ENCODE peak calls at places on chromosomes 13 and 19, in six cellular contexts. One of them, this sample, is unnamed.

GRCh38 chr19:33795370-33796163 is 1.1 kb upstream of the KCTD15 start:
- DNase-seq in lung: peak
- DNase-seq in astrocyte of the cerebellum: peak
- DNase-seq in colonic mucosa: peak
- DNase-seq in LNCaP clone FGC: peak
- DNase-seq in omental fat pad: peak
- DNase-seq in this sample: peak

GRCh38 chr13:50275392-50276063 is 260.3 kb downstream of the KCNRG start:
- DNase-seq in astrocyte of the cerebellum: no peak
- DNase-seq in omental fat pad: no peak
- DNase-seq in LNCaP clone FGC: peak
- DNase-seq in lung: no peak
- DNase-seq in colonic mucosa: no peak
- DNase-seq in this sample: no peak

GRCh38 chr13:112688560-112689497 is 1.0 kb upstream of the ATP11A start:
- DNase-seq in LNCaP clone FGC: no peak
- DNase-seq in colonic mucosa: peak
- DNase-seq in astrocyte of the cerebellum: no peak
- DNase-seq in omental fat pad: no peak
- DNase-seq in lung: peak
- DNase-seq in this sample: no peak

GRCh38 chr13:48159436-48160225 is 64.7 kb upstream of the MED4 start:
- DNase-seq in omental fat pad: no peak
- DNase-seq in colonic mucosa: no peak
- DNase-seq in lung: no peak
- DNase-seq in astrocyte of the cerebellum: peak
- DNase-seq in LNCaP clone FGC: no peak
- DNase-seq in this sample: no peak

GRCh38 chr19:51777570-51778460 is 16.8 kb downstream of the FPR2 start:
- DNase-seq in colonic mucosa: peak
- DNase-seq in omental fat pad: no peak
- DNase-seq in lung: peak
- DNase-seq in LNCaP clone FGC: peak
- DNase-seq in astrocyte of the cerebellum: peak
- DNase-seq in this sample: peak

GRCh38 chr13:64078025-64078424 is 2662.4 kb upstream of the PCDH20 start:
- DNase-seq in colonic mucosa: no peak
- DNase-seq in astrocyte of the cerebellum: no peak
- DNase-seq in LNCaP clone FGC: no peak
- DNase-seq in lung: no peak
- DNase-seq in omental fat pad: no peak
- DNase-seq in this sample: no peak

GRCh38 chr19:46080561-46080960 is 39.8 kb upstream of the IGFL4 start:
- DNase-seq in LNCaP clone FGC: no peak
- DNase-seq in omental fat pad: no peak
- DNase-seq in astrocyte of the cerebellum: peak
- DNase-seq in lung: no peak
- DNase-seq in colonic mucosa: no peak
- DNase-seq in this sample: no peak

GRCh38 chr13:28705734-28706133 is 13.0 kb downstream of the SLC46A3 start:
- DNase-seq in omental fat pad: no peak
- DNase-seq in astrocyte of the cerebellum: no peak
- DNase-seq in colonic mucosa: no peak
- DNase-seq in lung: no peak
- DNase-seq in LNCaP clone FGC: no peak
- DNase-seq in this sample: no peak

GRCh38 chr13:38496956-38497355 is 147.3 kb downstream of the UFM1 start:
- DNase-seq in astrocyte of the cerebellum: no peak
- DNase-seq in LNCaP clone FGC: no peak
- DNase-seq in colonic mucosa: no peak
- DNase-seq in lung: no peak
- DNase-seq in omental fat pad: no peak
- DNase-seq in this sample: no peak

GRCh38 chr13:24254151-24254810 is 55.1 kb upstream of the C1QTNF9 start:
- DNase-seq in LNCaP clone FGC: no peak
- DNase-seq in colonic mucosa: no peak
- DNase-seq in omental fat pad: no peak
- DNase-seq in astrocyte of the cerebellum: no peak
- DNase-seq in lung: peak
- DNase-seq in this sample: no peak

GRCh38 chr13:78610381-78610883 is 7.1 kb upstream of the POU4F1 start:
- DNase-seq in astrocyte of the cerebellum: no peak
- DNase-seq in lung: no peak
- DNase-seq in colonic mucosa: no peak
- DNase-seq in LNCaP clone FGC: peak
- DNase-seq in omental fat pad: no peak
- DNase-seq in this sample: no peak

GRCh38 chr19:46350029-46350757 is 3.3 kb downstream of the PPP5C start:
- DNase-seq in LNCaP clone FGC: no peak
- DNase-seq in colonic mucosa: peak
- DNase-seq in lung: no peak
- DNase-seq in astrocyte of the cerebellum: no peak
- DNase-seq in omental fat pad: no peak
- DNase-seq in this sample: no peak

GRCh38 chr19:38388310-38389100 is at the start of gene SPRED3:
- DNase-seq in colonic mucosa: no peak
- DNase-seq in omental fat pad: no peak
- DNase-seq in LNCaP clone FGC: no peak
- DNase-seq in lung: no peak
- DNase-seq in astrocyte of the cerebellum: no peak
- DNase-seq in this sample: no peak

GRCh38 chr13:72556945-72557344 is 170.5 kb downstream of the MZT1 start:
- DNase-seq in astrocyte of the cerebellum: no peak
- DNase-seq in omental fat pad: no peak
- DNase-seq in colonic mucosa: no peak
- DNase-seq in LNCaP clone FGC: no peak
- DNase-seq in lung: no peak
- DNase-seq in this sample: no peak

GRCh38 chr13:59677966-59678814 is 485.5 kb downstream of the DIAPH3 start:
- DNase-seq in lung: no peak
- DNase-seq in astrocyte of the cerebellum: peak
- DNase-seq in LNCaP clone FGC: no peak
- DNase-seq in omental fat pad: no peak
- DNase-seq in colonic mucosa: no peak
- DNase-seq in this sample: peak

GRCh38 chr13:113586661-113587479 is 2.3 kb downstream of the TFDP1 start:
- DNase-seq in omental fat pad: no peak
- DNase-seq in astrocyte of the cerebellum: no peak
- DNase-seq in colonic mucosa: peak
- DNase-seq in lung: no peak
- DNase-seq in LNCaP clone FGC: no peak
- DNase-seq in this sample: no peak

GRCh38 chr13:100648354-100648753 is 26.2 kb downstream of the TMTC4 start:
- DNase-seq in omental fat pad: no peak
- DNase-seq in astrocyte of the cerebellum: no peak
- DNase-seq in LNCaP clone FGC: no peak
- DNase-seq in colonic mucosa: no peak
- DNase-seq in lung: no peak
- DNase-seq in this sample: no peak

GRCh38 chr13:100315522-100315921 is 226.6 kb downstream of the PCCA start:
- DNase-seq in omental fat pad: no peak
- DNase-seq in colonic mucosa: no peak
- DNase-seq in astrocyte of the cerebellum: no peak
- DNase-seq in LNCaP clone FGC: no peak
- DNase-seq in lung: no peak
- DNase-seq in this sample: no peak

GRCh38 chr13:79528759-79529191 is 47.8 kb downstream of the NDFIP2 start:
- DNase-seq in colonic mucosa: no peak
- DNase-seq in astrocyte of the cerebellum: no peak
- DNase-seq in lung: no peak
- DNase-seq in omental fat pad: no peak
- DNase-seq in LNCaP clone FGC: no peak
- DNase-seq in this sample: no peak

GRCh38 chr13:90968510-90968909 is 379.0 kb upstream of the MIR17HG start:
- DNase-seq in astrocyte of the cerebellum: no peak
- DNase-seq in LNCaP clone FGC: peak
- DNase-seq in colonic mucosa: no peak
- DNase-seq in omental fat pad: no peak
- DNase-seq in lung: no peak
- DNase-seq in this sample: no peak

GRCh38 chr13:111115841-111116500 is 861 bp downstream of the ARHGEF7 start:
- DNase-seq in LNCaP clone FGC: no peak
- DNase-seq in lung: no peak
- DNase-seq in colonic mucosa: no peak
- DNase-seq in astrocyte of the cerebellum: peak
- DNase-seq in omental fat pad: no peak
- DNase-seq in this sample: peak

GRCh38 chr13:23672616-23673015 is 102.4 kb downstream of the TNFRSF19 start:
- DNase-seq in colonic mucosa: no peak
- DNase-seq in astrocyte of the cerebellum: no peak
- DNase-seq in LNCaP clone FGC: no peak
- DNase-seq in lung: no peak
- DNase-seq in omental fat pad: no peak
- DNase-seq in this sample: no peak

GRCh38 chr19:50269653-50270052 is 59.5 kb downstream of the KCNC3 start:
- DNase-seq in colonic mucosa: no peak
- DNase-seq in astrocyte of the cerebellum: no peak
- DNase-seq in lung: no peak
- DNase-seq in omental fat pad: no peak
- DNase-seq in LNCaP clone FGC: no peak
- DNase-seq in this sample: no peak

GRCh38 chr19:1690570-1691307 is 38.3 kb upstream of the TCF3 start:
- DNase-seq in LNCaP clone FGC: no peak
- DNase-seq in astrocyte of the cerebellum: no peak
- DNase-seq in omental fat pad: no peak
- DNase-seq in colonic mucosa: peak
- DNase-seq in lung: peak
- DNase-seq in this sample: no peak

GRCh38 chr19:15934332-15935078 is at the start of gene CYP4F11:
- DNase-seq in omental fat pad: no peak
- DNase-seq in colonic mucosa: peak
- DNase-seq in lung: no peak
- DNase-seq in astrocyte of the cerebellum: no peak
- DNase-seq in LNCaP clone FGC: peak
- DNase-seq in this sample: no peak

GRCh38 chr19:38049105-38049649 is 142.2 kb downstream of the SIPA1L3 start:
- DNase-seq in LNCaP clone FGC: no peak
- DNase-seq in lung: no peak
- DNase-seq in colonic mucosa: no peak
- DNase-seq in omental fat pad: no peak
- DNase-seq in astrocyte of the cerebellum: no peak
- DNase-seq in this sample: no peak

GRCh38 chr19:4908311-4908710 is 990 bp upstream of the UHRF1 start:
- DNase-seq in lung: no peak
- DNase-seq in astrocyte of the cerebellum: no peak
- DNase-seq in LNCaP clone FGC: no peak
- DNase-seq in omental fat pad: no peak
- DNase-seq in colonic mucosa: no peak
- DNase-seq in this sample: no peak

GRCh38 chr13:23656637-23657036 is 86.4 kb downstream of the TNFRSF19 start:
- DNase-seq in omental fat pad: no peak
- DNase-seq in lung: no peak
- DNase-seq in LNCaP clone FGC: peak
- DNase-seq in astrocyte of the cerebellum: no peak
- DNase-seq in colonic mucosa: no peak
- DNase-seq in this sample: no peak

GRCh38 chr13:73388586-73388985 is 329.8 kb downstream of the KLF5 start:
- DNase-seq in LNCaP clone FGC: no peak
- DNase-seq in astrocyte of the cerebellum: no peak
- DNase-seq in lung: no peak
- DNase-seq in colonic mucosa: no peak
- DNase-seq in omental fat pad: no peak
- DNase-seq in this sample: no peak

GRCh38 chr13:114119196-114119595 is 13.2 kb downstream of the RASA3 start:
- DNase-seq in colonic mucosa: no peak
- DNase-seq in astrocyte of the cerebellum: peak
- DNase-seq in lung: no peak
- DNase-seq in LNCaP clone FGC: no peak
- DNase-seq in omental fat pad: no peak
- DNase-seq in this sample: peak

GRCh38 chr19:42028304-42029216 is 34.5 kb upstream of the ATP1A3 start:
- DNase-seq in omental fat pad: no peak
- DNase-seq in lung: no peak
- DNase-seq in colonic mucosa: peak
- DNase-seq in astrocyte of the cerebellum: no peak
- DNase-seq in LNCaP clone FGC: no peak
- DNase-seq in this sample: no peak

GRCh38 chr13:32938907-32939306 is 77.3 kb upstream of the KL start:
- DNase-seq in omental fat pad: no peak
- DNase-seq in astrocyte of the cerebellum: no peak
- DNase-seq in lung: no peak
- DNase-seq in LNCaP clone FGC: no peak
- DNase-seq in colonic mucosa: no peak
- DNase-seq in this sample: no peak

GRCh38 chr13:86974995-86975328 is 696.2 kb upstream of the SLITRK5 start:
- DNase-seq in LNCaP clone FGC: no peak
- DNase-seq in colonic mucosa: no peak
- DNase-seq in lung: no peak
- DNase-seq in astrocyte of the cerebellum: no peak
- DNase-seq in omental fat pad: no peak
- DNase-seq in this sample: no peak

GRCh38 chr13:40452741-40453665 is 213.4 kb downstream of the FOXO1 start:
- DNase-seq in colonic mucosa: no peak
- DNase-seq in lung: no peak
- DNase-seq in astrocyte of the cerebellum: peak
- DNase-seq in omental fat pad: no peak
- DNase-seq in LNCaP clone FGC: no peak
- DNase-seq in this sample: no peak
- TF ChIP-seq CTCF in colonic mucosa: no peak
- TF ChIP-seq CTCF in lung: no peak
- TF ChIP-seq CTCF in astrocyte of the cerebellum: no peak
- TF ChIP-seq CTCF in omental fat pad: no peak
- TF ChIP-seq CTCF in LNCaP clone FGC: no peak
- TF ChIP-seq CTCF in this sample: no peak

DNA sequence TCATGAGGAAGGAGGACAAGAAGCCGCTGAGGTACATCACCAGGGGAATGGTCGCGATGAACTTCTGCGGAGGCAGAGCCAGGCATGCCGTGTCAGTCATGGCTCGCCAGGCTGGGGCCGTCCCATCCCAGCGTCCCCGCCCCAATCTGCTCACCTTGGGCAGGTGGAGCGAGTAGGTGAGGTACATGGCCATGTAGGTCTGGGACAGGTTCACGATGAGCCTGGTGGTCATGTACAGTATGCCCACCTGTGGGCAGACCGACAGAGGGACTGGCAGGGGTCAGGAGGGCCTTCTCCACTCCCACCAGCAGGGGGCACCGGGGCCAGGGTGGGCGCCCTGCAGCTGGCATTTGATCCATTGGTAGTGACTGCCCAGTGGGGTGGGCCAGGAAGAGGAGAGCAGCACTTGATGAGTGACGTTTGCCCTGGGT is 8.3 kb downstream of the TEKTIP1 start:
- DNase-seq in LNCaP clone FGC: no peak
- DNase-seq in astrocyte of the cerebellum: no peak
- DNase-seq in omental fat pad: no peak
- DNase-seq in colonic mucosa: no peak
- DNase-seq in lung: no peak
- DNase-seq in this sample: no peak
- TF ChIP-seq CTCF in LNCaP clone FGC: peak
- TF ChIP-seq CTCF in astrocyte of the cerebellum: peak
- TF ChIP-seq CTCF in omental fat pad: no peak
- TF ChIP-seq CTCF in colonic mucosa: peak
- TF ChIP-seq CTCF in lung: no peak
- TF ChIP-seq CTCF in this sample: peak

GRCh38 chr19:8438236-8438635 is 6.5 kb upstream of the HNRNPM start:
- DNase-seq in colonic mucosa: no peak
- DNase-seq in astrocyte of the cerebellum: no peak
- DNase-seq in omental fat pad: no peak
- DNase-seq in lung: no peak
- DNase-seq in LNCaP clone FGC: no peak
- DNase-seq in this sample: no peak
- TF ChIP-seq CTCF in colonic mucosa: no peak
- TF ChIP-seq CTCF in astrocyte of the cerebellum: no peak
- TF ChIP-seq CTCF in omental fat pad: no peak
- TF ChIP-seq CTCF in lung: no peak
- TF ChIP-seq CTCF in LNCaP clone FGC: no peak
- TF ChIP-seq CTCF in this sample: no peak

GRCh38 chr19:31338069-31338767 is 11.0 kb downstream of the TSHZ3 start:
- DNase-seq in colonic mucosa: no peak
- DNase-seq in LNCaP clone FGC: no peak
- DNase-seq in lung: no peak
- DNase-seq in astrocyte of the cerebellum: no peak
- DNase-seq in omental fat pad: no peak
- DNase-seq in this sample: no peak
- TF ChIP-seq CTCF in colonic mucosa: peak
- TF ChIP-seq CTCF in LNCaP clone FGC: peak
- TF ChIP-seq CTCF in lung: no peak
- TF ChIP-seq CTCF in astrocyte of the cerebellum: peak
- TF ChIP-seq CTCF in omental fat pad: no peak
- TF ChIP-seq CTCF in this sample: peak

This sample was measured in AG09319.